ENCODE peak calls at places on chromosomes 13 and 19, in four cellular contexts. One of them, this sample, is unnamed.
A peak's percentile ranks its signal among the peaks of the same experiment; 100 is the strongest.

GRCh38 chr19:48780684-48781391 is 25.5 kb downstream of the FGF21 start:
- DNase-seq in Peyer's patch: no peak
- DNase-seq in stimulated activated CD8-positive, alpha-beta memory T cell treated with anti-CD3 and anti-CD28 coated beads, Interleukin-7, amount 100 ng/mL, for 4 hours: no peak
- DNase-seq in NCI-H2081: no peak
- DNase-seq in this sample: no peak

GRCh38 chr19:18510216-18510615 is 11.7 kb downstream of the ELL start:
- DNase-seq in NCI-H2081: no peak
- DNase-seq in stimulated activated CD8-positive, alpha-beta memory T cell treated with anti-CD3 and anti-CD28 coated beads, Interleukin-7, amount 100 ng/mL, for 4 hours: no peak
- DNase-seq in Peyer's patch: no peak
- DNase-seq in this sample: no peak

GRCh38 chr19:1161716-1162115 is 12.4 kb downstream of the SBNO2 start:
- DNase-seq in NCI-H2081: no peak
- DNase-seq in stimulated activated CD8-positive, alpha-beta memory T cell treated with anti-CD3 and anti-CD28 coated beads, Interleukin-7, amount 100 ng/mL, for 4 hours: no peak
- DNase-seq in Peyer's patch: no peak
- DNase-seq in this sample: no peak

GRCh38 chr13:76512676-76513277 is 373.4 kb downstream of the KCTD12 start:
- DNase-seq in NCI-H2081: peak; percentile 4
- DNase-seq in Peyer's patch: no peak
- DNase-seq in stimulated activated CD8-positive, alpha-beta memory T cell treated with anti-CD3 and anti-CD28 coated beads, Interleukin-7, amount 100 ng/mL, for 4 hours: no peak
- DNase-seq in this sample: no peak

GRCh38 chr19:3743486-3743885 is 18.0 kb downstream of the APBA3 start:
- DNase-seq in Peyer's patch: no peak
- DNase-seq in stimulated activated CD8-positive, alpha-beta memory T cell treated with anti-CD3 and anti-CD28 coated beads, Interleukin-7, amount 100 ng/mL, for 4 hours: no peak
- DNase-seq in NCI-H2081: no peak
- DNase-seq in this sample: no peak

GRCh38 chr13:50713849-50714248 is 129.6 kb downstream of the DLEU7 start:
- DNase-seq in Peyer's patch: no peak
- DNase-seq in NCI-H2081: no peak
- DNase-seq in stimulated activated CD8-positive, alpha-beta memory T cell treated with anti-CD3 and anti-CD28 coated beads, Interleukin-7, amount 100 ng/mL, for 4 hours: peak; percentile 10
- DNase-seq in this sample: peak; percentile 64

GRCh38 chr19:41367848-41368301 is 3.9 kb upstream of the B9D2 start:
- DNase-seq in stimulated activated CD8-positive, alpha-beta memory T cell treated with anti-CD3 and anti-CD28 coated beads, Interleukin-7, amount 100 ng/mL, for 4 hours: no peak
- DNase-seq in NCI-H2081: no peak
- DNase-seq in Peyer's patch: no peak
- DNase-seq in this sample: no peak

GRCh38 chr13:44904982-44905381 is 84.3 kb downstream of the NUFIP1 start:
- DNase-seq in stimulated activated CD8-positive, alpha-beta memory T cell treated with anti-CD3 and anti-CD28 coated beads, Interleukin-7, amount 100 ng/mL, for 4 hours: no peak
- DNase-seq in NCI-H2081: peak; percentile 25
- DNase-seq in Peyer's patch: no peak
- DNase-seq in this sample: no peak

GRCh38 chr19:46731007-46731501 is 14.1 kb upstream of the PRKD2 start:
- DNase-seq in Peyer's patch: no peak
- DNase-seq in stimulated activated CD8-positive, alpha-beta memory T cell treated with anti-CD3 and anti-CD28 coated beads, Interleukin-7, amount 100 ng/mL, for 4 hours: no peak
- DNase-seq in NCI-H2081: no peak
- DNase-seq in this sample: no peak

GRCh38 chr19:34171539-34171876 is 796 bp upstream of the LSM14A start:
- DNase-seq in stimulated activated CD8-positive, alpha-beta memory T cell treated with anti-CD3 and anti-CD28 coated beads, Interleukin-7, amount 100 ng/mL, for 4 hours: no peak
- DNase-seq in NCI-H2081: no peak
- DNase-seq in Peyer's patch: no peak
- DNase-seq in this sample: no peak

GRCh38 chr19:55927991-55928390 is 4.1 kb downstream of the NLRP13 start:
- DNase-seq in stimulated activated CD8-positive, alpha-beta memory T cell treated with anti-CD3 and anti-CD28 coated beads, Interleukin-7, amount 100 ng/mL, for 4 hours: no peak
- DNase-seq in NCI-H2081: no peak
- DNase-seq in Peyer's patch: no peak
- DNase-seq in this sample: no peak

GRCh38 chr19:55175117-55175867 is 4.8 kb downstream of the SYT5 start:
- DNase-seq in stimulated activated CD8-positive, alpha-beta memory T cell treated with anti-CD3 and anti-CD28 coated beads, Interleukin-7, amount 100 ng/mL, for 4 hours: no peak
- DNase-seq in Peyer's patch: no peak
- DNase-seq in NCI-H2081: no peak
- DNase-seq in this sample: no peak

GRCh38 chr19:40567750-40568494 is 8.8 kb upstream of the SHKBP1 start:
- DNase-seq in NCI-H2081: no peak
- DNase-seq in stimulated activated CD8-positive, alpha-beta memory T cell treated with anti-CD3 and anti-CD28 coated beads, Interleukin-7, amount 100 ng/mL, for 4 hours: no peak
- DNase-seq in Peyer's patch: no peak
- DNase-seq in this sample: no peak

GRCh38 chr13:97367427-97367826 is 66.5 kb upstream of the RAP2A start:
- DNase-seq in NCI-H2081: no peak
- DNase-seq in Peyer's patch: no peak
- DNase-seq in stimulated activated CD8-positive, alpha-beta memory T cell treated with anti-CD3 and anti-CD28 coated beads, Interleukin-7, amount 100 ng/mL, for 4 hours: no peak
- DNase-seq in this sample: no peak

GRCh38 chr13:51923983-51924539 is 62.3 kb downstream of the CCDC70 start:
- DNase-seq in NCI-H2081: no peak
- DNase-seq in stimulated activated CD8-positive, alpha-beta memory T cell treated with anti-CD3 and anti-CD28 coated beads, Interleukin-7, amount 100 ng/mL, for 4 hours: no peak
- DNase-seq in Peyer's patch: no peak
- DNase-seq in this sample: no peak

GRCh38 chr13:51643882-51644281 is 59.6 kb downstream of the WDFY2 start:
- DNase-seq in NCI-H2081: no peak
- DNase-seq in Peyer's patch: no peak
- DNase-seq in stimulated activated CD8-positive, alpha-beta memory T cell treated with anti-CD3 and anti-CD28 coated beads, Interleukin-7, amount 100 ng/mL, for 4 hours: no peak
- DNase-seq in this sample: no peak

GRCh38 chr19:20431826-20432225 is 133.8 kb downstream of the ZNF737 start:
- DNase-seq in Peyer's patch: no peak
- DNase-seq in stimulated activated CD8-positive, alpha-beta memory T cell treated with anti-CD3 and anti-CD28 coated beads, Interleukin-7, amount 100 ng/mL, for 4 hours: no peak
- DNase-seq in NCI-H2081: no peak
- DNase-seq in this sample: no peak

GRCh38 chr13:110265682-110266430 is 41.1 kb downstream of the COL4A1 start:
- DNase-seq in stimulated activated CD8-positive, alpha-beta memory T cell treated with anti-CD3 and anti-CD28 coated beads, Interleukin-7, amount 100 ng/mL, for 4 hours: no peak
- DNase-seq in Peyer's patch: no peak
- DNase-seq in NCI-H2081: no peak
- DNase-seq in this sample: no peak

GRCh38 chr19:47687906-47688305 is 25.3 kb upstream of the EHD2 start:
- DNase-seq in Peyer's patch: no peak
- DNase-seq in NCI-H2081: no peak
- DNase-seq in stimulated activated CD8-positive, alpha-beta memory T cell treated with anti-CD3 and anti-CD28 coated beads, Interleukin-7, amount 100 ng/mL, for 4 hours: no peak
- DNase-seq in this sample: no peak

GRCh38 chr13:27064252-27064995 is 107.2 kb downstream of the USP12 start:
- DNase-seq in NCI-H2081: no peak
- DNase-seq in Peyer's patch: no peak
- DNase-seq in stimulated activated CD8-positive, alpha-beta memory T cell treated with anti-CD3 and anti-CD28 coated beads, Interleukin-7, amount 100 ng/mL, for 4 hours: no peak
- DNase-seq in this sample: no peak

GRCh38 chr19:38792250-38793111 is 3.5 kb downstream of the LGALS7B start:
- DNase-seq in Peyer's patch: peak; percentile 44
- DNase-seq in NCI-H2081: no peak
- DNase-seq in stimulated activated CD8-positive, alpha-beta memory T cell treated with anti-CD3 and anti-CD28 coated beads, Interleukin-7, amount 100 ng/mL, for 4 hours: peak; percentile 15
- DNase-seq in this sample: no peak

GRCh38 chr13:25085125-25085742 is 10.7 kb upstream of the PABPC3 start:
- DNase-seq in Peyer's patch: no peak
- DNase-seq in stimulated activated CD8-positive, alpha-beta memory T cell treated with anti-CD3 and anti-CD28 coated beads, Interleukin-7, amount 100 ng/mL, for 4 hours: no peak
- DNase-seq in NCI-H2081: peak; percentile 52
- DNase-seq in this sample: no peak

GRCh38 chr13:106311004-106311403 is 224.5 kb downstream of the EFNB2 start:
- DNase-seq in NCI-H2081: no peak
- DNase-seq in Peyer's patch: no peak
- DNase-seq in stimulated activated CD8-positive, alpha-beta memory T cell treated with anti-CD3 and anti-CD28 coated beads, Interleukin-7, amount 100 ng/mL, for 4 hours: no peak
- DNase-seq in this sample: no peak

GRCh38 chr13:113649212-113649611 is 8.8 kb downstream of the ATP4B start:
- DNase-seq in stimulated activated CD8-positive, alpha-beta memory T cell treated with anti-CD3 and anti-CD28 coated beads, Interleukin-7, amount 100 ng/mL, for 4 hours: no peak
- DNase-seq in Peyer's patch: no peak
- DNase-seq in NCI-H2081: no peak
- DNase-seq in this sample: no peak

GRCh38 chr19:5563941-5564612 is 3.7 kb downstream of the TINCR start:
- DNase-seq in Peyer's patch: no peak
- DNase-seq in stimulated activated CD8-positive, alpha-beta memory T cell treated with anti-CD3 and anti-CD28 coated beads, Interleukin-7, amount 100 ng/mL, for 4 hours: no peak
- DNase-seq in NCI-H2081: no peak
- DNase-seq in this sample: no peak

GRCh38 chr19:4197625-4198466 is 15.4 kb downstream of the ANKRD24 start:
- DNase-seq in stimulated activated CD8-positive, alpha-beta memory T cell treated with anti-CD3 and anti-CD28 coated beads, Interleukin-7, amount 100 ng/mL, for 4 hours: no peak
- DNase-seq in NCI-H2081: no peak
- DNase-seq in Peyer's patch: no peak
- DNase-seq in this sample: no peak

GRCh38 chr19:45958763-45959516 is 14.7 kb downstream of the NOVA2 start:
- DNase-seq in NCI-H2081: no peak
- DNase-seq in Peyer's patch: no peak
- DNase-seq in stimulated activated CD8-positive, alpha-beta memory T cell treated with anti-CD3 and anti-CD28 coated beads, Interleukin-7, amount 100 ng/mL, for 4 hours: no peak
- DNase-seq in this sample: no peak

GRCh38 chr13:110125613-110126272 is 181.2 kb downstream of the COL4A1 start:
- DNase-seq in stimulated activated CD8-positive, alpha-beta memory T cell treated with anti-CD3 and anti-CD28 coated beads, Interleukin-7, amount 100 ng/mL, for 4 hours: no peak
- DNase-seq in Peyer's patch: no peak
- DNase-seq in NCI-H2081: no peak
- DNase-seq in this sample: no peak

GRCh38 chr19:6087074-6087506 is 23.2 kb downstream of the RFX2 start:
- DNase-seq in stimulated activated CD8-positive, alpha-beta memory T cell treated with anti-CD3 and anti-CD28 coated beads, Interleukin-7, amount 100 ng/mL, for 4 hours: no peak
- DNase-seq in NCI-H2081: peak; percentile 71
- DNase-seq in Peyer's patch: peak; percentile 60
- DNase-seq in this sample: no peak

GRCh38 chr13:65090191-65090590 is 2139.9 kb downstream of the PCDH9 start:
- DNase-seq in Peyer's patch: no peak
- DNase-seq in NCI-H2081: no peak
- DNase-seq in stimulated activated CD8-positive, alpha-beta memory T cell treated with anti-CD3 and anti-CD28 coated beads, Interleukin-7, amount 100 ng/mL, for 4 hours: no peak
- DNase-seq in this sample: no peak

GRCh38 chr19:29531458-29532025 is 5.7 kb downstream of the VSTM2B start:
- DNase-seq in Peyer's patch: no peak
- DNase-seq in NCI-H2081: no peak
- DNase-seq in stimulated activated CD8-positive, alpha-beta memory T cell treated with anti-CD3 and anti-CD28 coated beads, Interleukin-7, amount 100 ng/mL, for 4 hours: no peak
- DNase-seq in this sample: no peak

GRCh38 chr19:19372656-19373416 is 32.6 kb upstream of the GATAD2A start:
- DNase-seq in stimulated activated CD8-positive, alpha-beta memory T cell treated with anti-CD3 and anti-CD28 coated beads, Interleukin-7, amount 100 ng/mL, for 4 hours: no peak
- DNase-seq in NCI-H2081: peak; percentile 32
- DNase-seq in Peyer's patch: peak; percentile 63
- DNase-seq in this sample: peak; percentile 7

GRCh38 chr19:45768644-45769053 is 403 bp downstream of the SIX5 start:
- DNase-seq in Peyer's patch: peak; percentile 26
- DNase-seq in NCI-H2081: no peak
- DNase-seq in stimulated activated CD8-positive, alpha-beta memory T cell treated with anti-CD3 and anti-CD28 coated beads, Interleukin-7, amount 100 ng/mL, for 4 hours: peak; percentile 37
- DNase-seq in this sample: no peak

GRCh38 chr13:79935121-79935520 is 405.8 kb downstream of the SPRY2 start:
- DNase-seq in NCI-H2081: no peak
- DNase-seq in Peyer's patch: no peak
- DNase-seq in stimulated activated CD8-positive, alpha-beta memory T cell treated with anti-CD3 and anti-CD28 coated beads, Interleukin-7, amount 100 ng/mL, for 4 hours: no peak
- DNase-seq in this sample: no peak

GRCh38 chr19:51784922-51785690 is 9.9 kb upstream of the FPR3 start:
- DNase-seq in stimulated activated CD8-positive, alpha-beta memory T cell treated with anti-CD3 and anti-CD28 coated beads, Interleukin-7, amount 100 ng/mL, for 4 hours: peak; percentile 16
- DNase-seq in NCI-H2081: no peak
- DNase-seq in Peyer's patch: no peak
- DNase-seq in this sample: peak; percentile 13

This sample was measured in NK-92 treated with Interleukin-12 subunit alpha and Interleukin-12 subunit beta, amount 100 ng/mL, for 24 hours.